ENCODE peak calls at places on chromosomes 1 and 21, in six cellular contexts. E is fibroblast of mammary gland, B is hepatocyte, N is ovary, K is stomach, P is heart left ventricle. O is an unnamed sample.

GRCh38 chr21:15301736-15302135 is 236.9 kb upstream of the NRIP1 start:
- DNase-seq in E (no peak), B (no peak), N (no peak), K (no peak), P (no peak), O (no peak)

GRCh38 chr1:109392037-109392787 is 5.5 kb downstream of the SORT1 start:
- DNase-seq in E (no peak), B (no peak), N (no peak), K (no peak), P (peak; percentile 65), O (no peak)

GRCh38 chr1:15848143-15848928 is 829 bp downstream of the SPEN start:
- DNase-seq in E (no peak), B (peak; percentile 58), N (no peak), K (peak; percentile 45), P (peak; percentile 56), O (peak; percentile 37)

GRCh38 chr1:201731142-201731541 is 97.8 kb upstream of the IPO9 start:
- DNase-seq in E (no peak), B (no peak), N (no peak), K (no peak), P (no peak), O (no peak)

GRCh38 chr1:14605945-14606344 is 7.5 kb downstream of the KAZN start:
- DNase-seq in E (no peak), B (no peak), N (no peak), K (no peak), P (no peak), O (no peak)

GRCh38 chr1:3019516-3020051 is 1.7 kb upstream of the ACTRT2 start:
- DNase-seq in E (no peak), B (no peak), N (peak; percentile 4), K (no peak), P (no peak), O (no peak)

GRCh38 chr1:93344886-93345632 is 648 bp upstream of the DR1 start:
- DNase-seq in E (peak; percentile 24), B (no peak), N (no peak), K (no peak), P (no peak), O (peak; percentile 34)

GRCh38 chr1:116738673-116739370 is 15.4 kb upstream of the CD2 start:
- DNase-seq in E (no peak), B (no peak), N (no peak), K (no peak), P (no peak), O (no peak)

GRCh38 chr1:175503538-175503937 is 239.9 kb downstream of the TNR start:
- DNase-seq in E (no peak), B (no peak), N (no peak), K (no peak), P (no peak), O (no peak)

GRCh38 chr1:3219005-3219724 is 150.2 kb downstream of the PRDM16 start:
- DNase-seq in E (peak; percentile 15), B (peak; percentile 89), N (peak; percentile 35), K (peak; percentile 91), P (peak; percentile 89), O (peak; percentile 3)

GRCh38 chr1:175511496-175511895 is 231.9 kb downstream of the TNR start:
- DNase-seq in E (no peak), B (no peak), N (no peak), K (no peak), P (no peak), O (no peak)

GRCh38 chr1:91555821-91556531 is 55.3 kb downstream of the CDC7 start:
- DNase-seq in E (peak; percentile 94), B (peak; percentile 41), N (no peak), K (no peak), P (no peak), O (peak; percentile 85)

GRCh38 chr1:53878492-53879105 is 11.0 kb downstream of the YIPF1 start:
- DNase-seq in E (peak; percentile 68), B (peak; percentile 73), N (no peak), K (no peak), P (no peak), O (peak; percentile 76)

GRCh38 chr21:16587141-16587570 is 857.4 kb downstream of the USP25 start:
- DNase-seq in E (peak; percentile 88), B (peak; percentile 58), N (peak; percentile 28), K (peak; percentile 60), P (peak; percentile 58), O (peak; percentile 54)

GRCh38 chr1:211632117-211632807 is 43.2 kb downstream of the NEK2 start:
- DNase-seq in E (no peak), B (no peak), N (no peak), K (no peak), P (no peak), O (no peak)

GRCh38 chr1:219567341-219567947 is 45.5 kb downstream of the ZC3H11B start:
- DNase-seq in E (peak; percentile 73), B (peak; percentile 51), N (no peak), K (no peak), P (no peak), O (peak; percentile 50)

GRCh38 chr1:21524220-21524619 is 15.0 kb downstream of the ALPL start:
- DNase-seq in E (no peak), B (no peak), N (no peak), K (no peak), P (no peak), O (no peak)

GRCh38 chr1:33335020-33335419 is 14.1 kb upstream of the A3GALT2 start:
- DNase-seq in E (no peak), B (no peak), N (no peak), K (no peak), P (no peak), O (peak; percentile 39)

GRCh38 chr1:33332881-33333280 is 12.0 kb upstream of the A3GALT2 start:
- DNase-seq in E (no peak), B (no peak), N (no peak), K (no peak), P (no peak), O (no peak)

GRCh38 chr1:33332357-33332789 is 11.5 kb upstream of the A3GALT2 start:
- DNase-seq in E (peak; percentile 77), B (no peak), N (no peak), K (no peak), P (no peak), O (peak; percentile 39)

GRCh38 chr1:33331444-33332356 is 10.8 kb upstream of the A3GALT2 start:
- DNase-seq in E (peak; percentile 48), B (no peak), N (peak; percentile 14), K (no peak), P (no peak), O (peak; percentile 59)

DNA sequence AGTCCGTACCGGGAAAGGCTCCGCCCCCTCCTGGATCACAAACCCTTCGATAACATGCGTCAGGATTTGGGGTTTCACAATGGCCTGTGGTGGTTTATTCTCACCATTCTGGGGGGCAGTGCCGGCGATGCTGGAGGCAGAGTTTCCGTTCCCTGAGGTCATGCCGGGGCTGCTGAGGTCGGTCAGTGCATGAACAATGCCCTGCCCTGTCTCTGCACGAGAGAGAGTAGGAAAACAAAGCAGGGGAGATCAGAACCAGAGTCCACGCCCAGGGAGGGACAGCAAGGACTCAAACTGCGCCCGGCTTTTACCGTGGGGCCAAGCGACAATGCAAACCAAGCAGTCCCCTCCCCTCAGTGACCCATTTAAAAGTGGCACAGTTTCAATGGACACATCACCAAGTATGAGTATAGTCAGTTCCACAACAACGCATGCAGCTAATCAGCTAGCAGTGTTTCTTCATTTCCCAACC is 13.2 kb upstream of the A3GALT2 start:
- DNase-seq in E (peak; percentile 94), B (no peak), N (no peak), K (peak; percentile 51), P (peak; percentile 63), O (peak; percentile 73)
- H3K4me3 ChIP-seq in E (no peak overlapping the region), B (no peak overlapping the region), N (no peak overlapping the region), K (peak overlapping the region; percentile 3), P (peak overlapping the region; percentile 3), O (no peak overlapping the region)

DNA sequence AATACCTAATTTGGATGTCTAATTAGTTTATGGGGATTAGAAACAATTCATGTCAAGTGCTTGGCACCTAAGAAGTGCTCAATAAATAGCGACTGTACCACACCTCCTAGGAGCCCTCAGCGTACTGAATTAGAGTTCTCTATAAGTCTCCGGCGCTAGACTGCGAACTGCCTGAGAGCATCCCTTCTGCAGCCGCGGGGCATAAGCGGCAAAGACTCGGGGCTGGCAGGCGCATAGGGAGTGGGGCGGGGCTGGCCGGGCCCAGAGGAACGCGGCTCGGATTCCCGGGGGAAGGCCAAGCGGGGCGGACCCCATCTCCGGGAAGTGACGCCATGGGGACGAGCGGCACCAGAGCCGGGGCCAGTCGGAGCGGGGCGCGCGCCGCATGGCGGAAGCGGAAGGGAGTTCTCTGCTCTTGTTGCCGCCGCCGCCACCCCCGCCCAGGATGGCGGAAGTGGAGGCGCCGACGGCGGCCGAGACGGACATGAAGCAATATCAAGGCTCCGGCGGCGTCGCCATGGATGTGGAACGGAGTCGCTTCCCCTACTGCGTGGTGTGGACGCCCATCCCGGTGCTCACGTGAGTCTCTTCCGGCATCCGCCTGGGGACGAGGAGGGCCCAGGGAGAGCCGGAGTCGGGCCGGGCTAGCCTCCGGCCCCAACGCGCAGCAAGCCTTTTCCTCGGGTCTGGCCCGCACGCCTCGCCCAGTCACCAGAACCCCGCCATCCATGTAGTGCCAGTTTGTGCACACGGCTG is at the start of gene TMEM222:
- DNase-seq in E (peak; percentile 95), B (peak; percentile 98), N (peak; percentile 96), K (peak; percentile 98), P (peak; percentile 99), O (peak; percentile 98)
- TF ChIP-seq CTCF in E (no peak), B (no peak), N (no peak), K (peak; percentile 37), P (no peak), O (no peak)

GRCh38 chr1:81800741-81801031 is at the start of gene ADGRL2:
- DNase-seq in E (no peak), B (peak; percentile 80), N (peak; percentile 68), K (peak; percentile 26), P (no peak), O (no peak)

GRCh38 chr1:81801032-81801833 is 499 bp downstream of the ADGRL2 start:
- DNase-seq in E (peak; percentile 93), B (peak; percentile 91), N (peak; percentile 83), K (peak; percentile 68), P (peak; percentile 89), O (peak; percentile 81)

GRCh38 chr1:81801834-81802531 is 1.2 kb downstream of the ADGRL2 start:
- DNase-seq in E (peak; percentile 57), B (peak; percentile 72), N (peak; percentile 62), K (peak; percentile 39), P (peak; percentile 44), O (peak; percentile 48)

GRCh38 chr1:81797701-81798100 is 3.0 kb upstream of the ADGRL2 start:
- DNase-seq in E (peak; percentile 11), B (no peak), N (no peak), K (no peak), P (no peak), O (no peak)

GRCh38 chr1:81799939-81800740 is 594 bp upstream of the ADGRL2 start:
- DNase-seq in E (peak; percentile 73), B (peak; percentile 84), N (peak; percentile 79), K (peak; percentile 45), P (peak; percentile 63), O (peak; percentile 73)
- H3K4me3 ChIP-seq in E (peak overlapping the region; percentile 64), B (peak overlapping the region; percentile 86), N (peak overlapping the region; percentile 49), K (peak overlapping the region; percentile 92), P (peak overlapping the region; percentile 70), O (peak overlapping the region; percentile 70)

GRCh38 chr21:43950936-43951335 is 61.2 kb upstream of the TRAPPC10 start:
- DNase-seq in E (no peak), B (no peak), N (no peak), K (no peak), P (no peak), O (no peak)

GRCh38 chr21:43951911-43952703 is 60.0 kb upstream of the TRAPPC10 start:
- DNase-seq in E (no peak), B (no peak), N (no peak), K (no peak), P (no peak), O (no peak)

GRCh38 chr21:43949499-43950208 is 62.5 kb upstream of the TRAPPC10 start:
- DNase-seq in E (no peak), B (no peak), N (no peak), K (no peak), P (no peak), O (no peak)

GRCh38 chr21:43948740-43949498 is 63.2 kb upstream of the TRAPPC10 start:
- DNase-seq in E (no peak), B (no peak), N (no peak), K (no peak), P (no peak), O (no peak)

GRCh38 chr21:43950481-43950880 is 61.6 kb upstream of the TRAPPC10 start:
- DNase-seq in E (no peak), B (no peak), N (no peak), K (no peak), P (no peak), O (no peak)
- TF ChIP-seq CTCF in E (no peak), B (no peak), N (no peak), K (no peak), P (no peak), O (no peak)

O was measured in fibroblast of villous mesenchyme.